ENCODE peak calls at places on chromosomes 12 and 14, in ten cellular contexts. H is cardiac muscle cell, A is right cardiac atrium, Q is BE2C, L is fibroblast of lung, E is ovary, D is gastrocnemius medialis, U is NT2/D1, R is mammary epithelial cell, Z is psoas muscle. K is an unnamed sample.

GRCh38 chr12:82468563-82468962 is 110.2 kb downstream of the METTL25 start:
- DNase-seq in H (no peak), A (no peak), Q (no peak), L (no peak), E (no peak), D (no peak), U (no peak), R (no peak), Z (no peak), K (no peak)

GRCh38 chr12:116861331-116861730 is 19.9 kb downstream of the HRK start:
- DNase-seq in H (peak), A (peak), Q (peak), L (peak), E (peak), D (no peak), U (no peak), R (no peak), Z (peak), K (peak)

GRCh38 chr12:55743131-55743921 is 404 bp downstream of the GDF11 start:
- DNase-seq in H (peak), A (peak), Q (peak), L (peak), E (peak), D (no peak), U (no peak), R (peak), Z (peak), K (peak)

GRCh38 chr12:100504820-100505219 is 31.2 kb downstream of the NR1H4 start:
- DNase-seq in H (no peak), A (no peak), Q (no peak), L (no peak), E (no peak), D (no peak), U (no peak), R (no peak), Z (no peak), K (no peak)

GRCh38 chr12:100877776-100878175 is 83.2 kb downstream of the ANO4 start:
- DNase-seq in H (no peak), A (no peak), Q (no peak), L (no peak), E (no peak), D (no peak), U (no peak), R (no peak), Z (no peak), K (no peak)

GRCh38 chr12:26338574-26339572 is 143.5 kb downstream of the SSPN start:
- DNase-seq in H (peak), A (no peak), Q (no peak), L (peak), E (no peak), D (no peak), U (no peak), R (peak), Z (no peak), K (no peak)

GRCh38 chr12:10982244-10982643 is 4.5 kb downstream of the TAS2R50 start:
- DNase-seq in H (no peak), A (no peak), Q (no peak), L (no peak), E (no peak), D (no peak), U (no peak), R (no peak), Z (no peak), K (no peak)

GRCh38 chr12:14256555-14257169 is 108.8 kb upstream of the ATF7IP start:
- DNase-seq in H (peak), A (peak), Q (peak), L (peak), E (peak), D (peak), U (peak), R (peak), Z (peak), K (peak)

GRCh38 chr14:104926619-104927431 is 2.1 kb downstream of the PLD4 start:
- DNase-seq in H (no peak), A (no peak), Q (no peak), L (no peak), E (no peak), D (no peak), U (no peak), R (no peak), Z (no peak), K (no peak)

GRCh38 chr14:104924421-104925213 is at the start of gene PLD4:
- DNase-seq in H (no peak), A (no peak), Q (no peak), L (no peak), E (no peak), D (no peak), U (no peak), R (no peak), Z (no peak), K (no peak)

GRCh38 chr14:104923596-104924420 is 871 bp upstream of the PLD4 start:
- DNase-seq in H (no peak), A (no peak), Q (no peak), L (no peak), E (no peak), D (no peak), U (no peak), R (no peak), Z (no peak), K (no peak)

GRCh38 chr14:104925941-104926609 is 1.4 kb downstream of the PLD4 start:
- DNase-seq in H (peak), A (no peak), Q (no peak), L (peak), E (no peak), D (no peak), U (no peak), R (no peak), Z (no peak), K (no peak)

GRCh38 chr14:104925214-104925899 is 678 bp downstream of the PLD4 start:
- DNase-seq in H (no peak), A (no peak), Q (no peak), L (no peak), E (no peak), D (no peak), U (no peak), R (no peak), Z (no peak), K (no peak)
- H3K4me3 ChIP-seq in H (no peak), A (no peak), Q (no peak), L (no peak), E (no peak), D (no peak), U (no peak), R (no peak), Z (no peak), K (no peak)

DNA sequence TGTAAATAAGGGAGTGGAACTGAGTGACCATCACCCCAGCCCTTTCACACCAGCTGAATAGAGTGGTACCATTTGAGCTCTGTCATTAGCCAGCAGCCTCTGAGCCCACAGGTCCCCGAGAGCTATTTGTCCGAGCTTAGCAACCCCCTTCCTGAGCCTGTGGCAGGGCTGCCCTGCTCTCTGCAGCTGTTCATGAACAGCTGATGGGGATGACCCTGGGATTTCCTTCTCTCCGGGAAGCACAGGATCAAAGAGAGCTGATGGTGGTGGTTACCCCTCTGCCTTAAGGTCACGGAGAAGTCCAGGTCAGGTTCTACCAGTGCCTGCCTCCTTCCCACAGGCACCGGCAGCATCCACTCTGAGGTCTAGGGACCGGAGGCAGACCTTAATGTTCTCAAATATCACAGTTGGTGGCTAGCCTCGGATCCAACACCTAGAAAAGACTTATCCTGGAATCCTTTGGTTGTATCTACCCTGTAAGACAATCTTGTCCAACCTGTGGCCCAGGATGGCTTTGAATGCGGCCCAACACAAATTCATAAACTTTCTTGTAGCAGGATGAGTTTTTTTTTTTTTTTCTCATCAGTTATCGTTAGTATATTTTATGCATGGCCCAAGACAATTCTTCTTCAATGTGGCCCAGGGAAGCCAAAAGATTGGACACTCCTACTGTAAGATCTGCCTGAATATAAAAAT is 81.1 kb downstream of the ESRRB start:
- DNase-seq in H (no peak), A (no peak), Q (no peak), L (no peak), E (no peak), D (no peak), U (no peak), R (no peak), Z (no peak), K (no peak)
- H3K4me3 ChIP-seq in H (no peak), A (no peak), Q (no peak), L (no peak), E (no peak), D (no peak), U (no peak), R (no peak), Z (no peak), K (no peak)

DNA sequence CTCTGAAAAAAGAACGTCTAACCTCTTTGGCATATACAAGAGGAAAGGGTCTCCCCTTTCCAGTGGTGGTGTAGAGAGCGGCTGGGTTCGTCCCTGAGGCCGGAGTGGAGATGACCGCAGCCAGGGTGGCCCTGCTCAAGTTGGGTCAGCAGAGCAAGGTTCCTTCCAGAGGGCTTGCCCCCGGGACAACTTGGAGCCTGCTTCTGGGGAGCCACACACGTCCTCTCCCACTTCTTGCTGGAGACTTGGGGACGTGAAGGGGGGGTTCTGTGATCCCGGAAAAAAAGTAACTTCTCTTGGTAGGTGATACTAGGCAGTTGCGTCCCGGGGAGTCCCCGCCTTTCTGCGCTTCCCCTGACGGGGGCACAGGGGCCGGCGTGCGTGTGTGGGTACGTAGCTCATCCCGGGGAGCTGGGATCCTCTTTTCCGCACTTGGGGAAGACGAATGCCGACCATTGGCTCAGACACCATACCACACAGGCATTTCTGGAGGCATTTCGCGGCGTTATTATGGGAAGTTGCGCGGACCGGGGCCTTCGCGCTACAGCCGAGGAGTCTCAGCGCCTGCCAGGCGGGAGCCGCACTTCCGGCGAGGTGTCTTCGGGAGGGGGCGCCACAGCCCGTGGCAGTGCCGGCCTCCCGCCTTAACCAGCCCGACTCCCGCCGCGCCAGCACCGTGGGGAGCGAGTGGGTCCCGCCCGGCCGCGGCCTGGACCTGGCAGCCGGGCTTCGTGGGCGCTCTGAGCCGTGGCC is 14.8 kb upstream of the PAX9 start:
- DNase-seq in H (no peak), A (no peak), Q (no peak), L (no peak), E (no peak), D (no peak), U (no peak), R (peak), Z (peak), K (peak)
- H3K4me3 ChIP-seq in H (peak), A (peak), Q (no peak), L (no peak), E (no peak), D (peak), U (peak), R (peak), Z (peak), K (no peak)

GRCh38 chr14:22978873-22979671 is 3.3 kb downstream of the AJUBA start:
- DNase-seq in H (no peak), A (no peak), Q (no peak), L (peak), E (no peak), D (no peak), U (no peak), R (peak), Z (no peak), K (no peak)

GRCh38 chr14:22979748-22980392 is 2.5 kb downstream of the AJUBA start:
- DNase-seq in H (no peak), A (no peak), Q (no peak), L (no peak), E (no peak), D (no peak), U (no peak), R (peak), Z (no peak), K (peak)

GRCh38 chr14:22982013-22982476 is 306 bp downstream of the AJUBA start:
- DNase-seq in H (no peak), A (no peak), Q (peak), L (no peak), E (no peak), D (no peak), U (no peak), R (peak), Z (no peak), K (no peak)

GRCh38 chr14:22981090-22982012 is 1.0 kb downstream of the AJUBA start:
- DNase-seq in H (peak), A (peak), Q (peak), L (peak), E (peak), D (no peak), U (no peak), R (peak), Z (no peak), K (no peak)

GRCh38 chr14:22980672-22981089 is 1.7 kb downstream of the AJUBA start:
- DNase-seq in H (peak), A (peak), Q (no peak), L (peak), E (peak), D (no peak), U (no peak), R (peak), Z (no peak), K (peak)
- H3K4me3 ChIP-seq in H (peak), A (peak), Q (no peak), L (peak), E (peak), D (peak), U (no peak), R (peak), Z (peak), K (peak)

GRCh38 chr12:49903700-49904423 is at the start of gene FAIM2:
- DNase-seq in H (peak), A (peak), Q (peak), L (peak), E (peak), D (no peak), U (no peak), R (no peak), Z (peak), K (peak)
- H3K4me3 ChIP-seq in H (no peak), A (peak), Q (peak), L (peak), E (peak), D (peak), U (peak), R (no peak), Z (peak), K (no peak)

GRCh38 chr12:113204806-113205205 is 16.5 kb upstream of the TPCN1 start:
- DNase-seq in H (no peak), A (peak), Q (no peak), L (no peak), E (no peak), D (no peak), U (no peak), R (no peak), Z (no peak), K (no peak)

GRCh38 chr12:113207621-113208040 is 13.6 kb upstream of the TPCN1 start:
- DNase-seq in H (no peak), A (peak), Q (no peak), L (peak), E (no peak), D (no peak), U (no peak), R (no peak), Z (no peak), K (no peak)

GRCh38 chr12:113203852-113204760 is 17.2 kb upstream of the TPCN1 start:
- DNase-seq in H (peak), A (peak), Q (no peak), L (no peak), E (no peak), D (no peak), U (no peak), R (no peak), Z (no peak), K (no peak)

GRCh38 chr12:113211160-113211559 is 10.1 kb upstream of the TPCN1 start:
- DNase-seq in H (no peak), A (no peak), Q (no peak), L (no peak), E (no peak), D (no peak), U (no peak), R (no peak), Z (no peak), K (no peak)

DNA sequence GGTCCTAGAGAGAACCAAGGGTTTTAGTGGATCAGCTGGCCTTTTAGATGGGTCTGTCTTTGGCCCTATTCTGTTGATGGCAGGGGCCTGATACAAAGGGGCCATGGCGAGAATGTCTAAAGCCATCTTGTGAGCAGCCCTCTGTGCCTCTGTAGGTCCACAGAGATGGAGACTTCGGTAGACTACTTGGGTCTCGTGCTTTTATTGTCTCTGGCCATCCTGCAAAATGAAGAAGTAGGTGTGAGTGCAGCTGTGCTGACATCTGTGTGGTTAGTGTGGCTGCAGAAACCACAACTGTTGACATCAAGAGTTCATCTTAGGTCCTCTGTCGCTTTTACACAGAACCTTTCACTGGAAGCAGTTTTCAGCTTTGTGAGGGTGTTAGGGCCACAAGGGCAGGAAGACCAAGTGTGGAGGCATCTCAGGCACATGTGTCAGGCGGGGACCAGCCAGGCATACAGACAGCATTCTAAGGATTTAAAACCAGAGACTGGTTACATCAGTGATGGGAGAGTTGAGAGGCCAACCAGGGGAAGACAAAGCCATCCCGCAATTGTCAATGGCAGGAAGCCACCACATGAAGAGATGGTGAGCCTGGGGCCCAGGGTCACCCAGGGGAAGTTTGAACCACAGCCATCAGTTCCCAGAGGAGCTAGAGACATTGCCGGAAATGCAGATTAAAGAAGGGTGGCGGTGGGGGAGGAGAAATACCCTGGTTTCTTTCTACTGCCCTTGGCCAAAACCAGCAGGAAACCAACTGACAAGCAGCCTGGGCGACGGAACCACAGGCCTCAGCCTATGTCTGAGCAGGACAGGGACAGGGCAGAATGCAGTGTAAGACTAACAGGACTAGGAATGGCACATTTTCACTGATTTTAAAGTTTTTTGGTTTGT is 13.0 kb upstream of the TPCN1 start:
- DNase-seq in H (peak), A (peak), Q (no peak), L (peak), E (no peak), D (peak), U (no peak), R (no peak), Z (no peak), K (no peak)
- H3K4me3 ChIP-seq in H (no peak), A (no peak), Q (no peak), L (no peak), E (no peak), D (no peak), U (no peak), R (no peak), Z (no peak), K (no peak)

GRCh38 chr12:1525858-1526257 is 68.5 kb downstream of the FBXL14 start:
- DNase-seq in H (no peak), A (no peak), Q (no peak), L (no peak), E (no peak), D (no peak), U (no peak), R (no peak), Z (no peak), K (no peak)
- H3K4me3 ChIP-seq in H (no peak), A (no peak), Q (no peak), L (no peak), E (no peak), D (no peak), U (no peak), R (no peak), Z (no peak), K (no peak)

GRCh38 chr12:132429122-132429931 is 60.6 kb upstream of the FBRSL1 start:
- DNase-seq in H (peak), A (peak), Q (no peak), L (no peak), E (no peak), D (no peak), U (no peak), R (peak), Z (no peak), K (no peak)
- H3K4me3 ChIP-seq in H (no peak), A (no peak), Q (no peak), L (no peak), E (no peak), D (no peak), U (peak), R (no peak), Z (no peak), K (no peak)